ENCODE peak calls at places on chromosomes 12 and 14, in nine cellular contexts. V is Jurkat, Clone E6-1; E is brain microvascular endothelial cell; L is stomach; I is fibroblast of lung; W is left lung; A is adrenal gland; B is fibroblast of villous mesenchyme; C is bronchial epithelial cell. F is an unnamed sample.

GRCh38 chr12:1130164-1130563 is 139.1 kb downstream of the ERC1 start:
- DNase-seq in A (no peak), V (no peak), I (no peak), B (no peak), L (peak), E (no peak), C (peak), W (no peak), F (no peak)

GRCh38 chr12:52212701-52213540 is 20.1 kb upstream of the KRT7 start:
- DNase-seq in I (no peak), L (no peak), A (no peak), V (no peak), W (no peak), E (no peak), C (no peak), B (no peak), F (no peak)

GRCh38 chr14:56278383-56278782 is 160.2 kb downstream of the PELI2 start:
- DNase-seq in V (no peak), I (no peak), L (no peak), A (no peak), E (no peak), W (no peak), C (no peak), B (no peak), F (no peak)

GRCh38 chr12:60494249-60494648 is 898.4 kb downstream of the SLC16A7 start:
- DNase-seq in E (peak), L (no peak), V (peak), B (peak), I (peak), A (no peak), C (peak), W (no peak), F (peak)

GRCh38 chr12:69007858-69008314 is 74.9 kb upstream of the CPM start:
- DNase-seq in A (no peak), B (peak), I (peak), W (no peak), L (no peak), V (no peak), C (peak), E (no peak), F (no peak)

GRCh38 chr12:81043979-81044740 is 33.7 kb upstream of the ACSS3 start:
- DNase-seq in W (no peak), E (no peak), C (no peak), A (no peak), V (no peak), I (no peak), L (no peak), B (no peak), F (no peak)

GRCh38 chr12:58794859-58795258 is 125.4 kb downstream of the LRIG3 start:
- DNase-seq in V (no peak), C (no peak), W (no peak), B (no peak), E (no peak), I (no peak), L (no peak), A (no peak), F (no peak)

GRCh38 chr14:101072531-101072930 is 169.0 kb upstream of the RTL1 start:
- DNase-seq in A (peak), V (no peak), W (no peak), E (no peak), C (no peak), L (peak), B (no peak), I (peak), F (no peak)

GRCh38 chr12:55713721-55714120 is 2.1 kb upstream of the BLOC1S1 start:
- DNase-seq in W (no peak), B (peak), L (no peak), V (no peak), A (no peak), C (peak), I (peak), E (peak), F (no peak)

GRCh38 chr12:12072064-12072760 is 1.5 kb downstream of the BCL2L14 start:
- DNase-seq in W (peak), B (no peak), V (no peak), E (no peak), A (no peak), L (peak), I (no peak), C (no peak), F (no peak)

GRCh38 chr12:102659200-102659911 is 179.0 kb upstream of the IGF1 start:
- DNase-seq in W (no peak), A (no peak), C (no peak), V (no peak), B (no peak), E (no peak), L (no peak), I (no peak), F (no peak)

GRCh38 chr14:89922549-89922907 is 32.0 kb downstream of the EFCAB11 start:
- DNase-seq in I (no peak), W (no peak), V (no peak), B (no peak), L (no peak), A (no peak), C (no peak), E (no peak), F (no peak)

GRCh38 chr12:75641031-75641780 is 129.8 kb upstream of the KRR1 start:
- DNase-seq in B (peak), W (no peak), A (no peak), E (peak), I (peak), C (peak), L (no peak), V (peak), F (peak)

GRCh38 chr12:26250801-26251200 is 55.4 kb downstream of the SSPN start:
- DNase-seq in V (no peak), B (no peak), L (no peak), W (no peak), I (no peak), A (no peak), E (peak), C (no peak), F (no peak)

GRCh38 chr12:104197264-104197663 is 18.3 kb upstream of the TXNRD1 start:
- DNase-seq in W (no peak), V (no peak), A (no peak), B (peak), E (no peak), C (no peak), L (no peak), I (peak), F (no peak)

GRCh38 chr14:92906823-92907222 is 16.1 kb upstream of the CHGA start:
- DNase-seq in C (no peak), B (no peak), W (no peak), I (no peak), E (no peak), L (no peak), V (no peak), A (peak), F (no peak)

GRCh38 chr12:124654666-124655316 is 87.4 kb upstream of the NCOR2 start:
- DNase-seq in V (no peak), B (no peak), C (peak), E (no peak), W (peak), I (no peak), L (peak), A (peak), F (no peak)
- H3K4me3 ChIP-seq in V (no peak), B (no peak), C (no peak), E (no peak), W (no peak), I (no peak), L (no peak), A (no peak), F (no peak)

GRCh38 chr12:120225852-120226640 is 25.1 kb upstream of the RPLP0 start:
- DNase-seq in W (peak), E (no peak), V (no peak), B (no peak), L (peak), C (peak), I (no peak), A (no peak), F (no peak)
- H3K4me3 ChIP-seq in W (peak), E (no peak), V (no peak), B (no peak), L (peak), C (no peak), I (no peak), A (no peak), F (no peak)

GRCh38 chr12:89710873-89711179 is 2.2 kb upstream of the ATP2B1 start:
- DNase-seq in C (no peak), I (no peak), A (no peak), W (no peak), L (no peak), E (no peak), B (no peak), V (no peak), F (no peak)
- H3K4me3 ChIP-seq in C (no peak), I (peak), A (no peak), W (no peak), L (no peak), E (peak), B (peak), V (no peak), F (peak)

GRCh38 chr12:32273063-32273521 is 126.3 kb upstream of the FGD4 start:
- DNase-seq in C (peak), V (no peak), W (no peak), A (no peak), B (no peak), I (peak), E (peak), L (no peak), F (no peak)
- H3K4me3 ChIP-seq in C (no peak), V (no peak), W (no peak), A (no peak), B (no peak), I (no peak), E (no peak), L (no peak), F (no peak)